ENCODE peak calls at places on chromosomes 1 and 21, in four cellular contexts. V is trophoblast cell, B is neuronal stem cell, G is mesenchymal stem cell. S is an unnamed sample.

GRCh38 chr1:62076286-62076685 is 118.4 kb upstream of the L1TD1 start:
- DNase-seq in G (peak), V (no peak), B (no peak), S (peak)

GRCh38 chr1:18874600-18874999 is 15.1 kb upstream of the TAS1R2 start:
- DNase-seq in B (no peak), V (no peak), G (no peak), S (no peak)

GRCh38 chr1:64043328-64043727 is 160.1 kb upstream of the UBE2U start:
- DNase-seq in G (no peak), B (no peak), V (no peak), S (no peak)

GRCh38 chr21:37087188-37087587 is 14.1 kb downstream of the TTC3 start:
- DNase-seq in B (no peak), G (peak), V (peak), S (peak)

GRCh38 chr1:248818505-248819374 is 7.0 kb downstream of the SH3BP5L start:
- DNase-seq in B (no peak), V (no peak), G (no peak), S (no peak)

GRCh38 chr1:77290576-77290975 is 8.8 kb downstream of the AK5 start:
- DNase-seq in B (no peak), G (peak), V (no peak), S (no peak)

GRCh38 chr1:219387211-219387610 is 213.5 kb downstream of the LYPLAL1 start:
- DNase-seq in V (no peak), G (no peak), B (no peak), S (no peak)

GRCh38 chr1:243974451-243975292 is 76.4 kb upstream of the ZBTB18 start:
- DNase-seq in B (no peak), V (peak), G (peak), S (peak)

GRCh38 chr1:88855986-88856385 is 35.4 kb downstream of the GTF2B start:
- DNase-seq in B (no peak), V (no peak), G (no peak), S (no peak)

GRCh38 chr1:24294757-24295371 is 24.3 kb upstream of the GRHL3 start:
- DNase-seq in B (no peak), V (peak), G (peak), S (no peak)

GRCh38 chr1:160779662-160780397 is 16.1 kb upstream of the LY9 start:
- DNase-seq in B (no peak), V (peak), G (peak), S (no peak)

GRCh38 chr1:94925561-94926364 is 1.1 kb downstream of the CNN3 start:
- DNase-seq in B (peak), G (peak), V (peak), S (peak)
- H2AK5ac ChIP-seq in B (peak), G (peak), V (peak), S (peak)

DNA sequence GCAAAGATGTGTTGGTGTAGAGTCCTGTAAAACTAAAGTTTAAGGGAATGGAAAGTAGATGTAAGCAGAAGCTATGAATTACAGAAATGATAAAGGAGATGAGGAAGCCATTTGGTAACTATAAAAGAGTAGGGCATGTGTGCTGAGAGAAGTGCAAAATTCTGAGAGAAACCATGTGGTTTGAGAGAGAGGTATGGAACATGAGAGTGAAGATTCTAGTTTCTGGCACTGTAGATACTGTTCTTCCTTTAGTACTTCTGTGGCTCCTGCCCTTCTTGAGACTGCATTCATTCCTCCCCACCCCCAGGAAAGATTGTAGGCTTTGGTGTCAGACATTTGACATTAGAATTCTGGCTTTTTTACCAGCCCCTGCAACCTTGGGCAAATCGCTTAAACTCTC is 15.4 kb downstream of the RALGPS2 start:
- DNase-seq in B (no peak), V (no peak), G (no peak), S (no peak)
- H2AK5ac ChIP-seq in B (no peak), V (no peak), G (no peak), S (no peak)

GRCh38 chr1:91076834-91077233 is 55.0 kb upstream of the ZNF644 start:
- DNase-seq in G (no peak), B (no peak), V (peak), S (no peak)
- H2AK5ac ChIP-seq in G (no peak), B (no peak), V (no peak), S (no peak)

DNA sequence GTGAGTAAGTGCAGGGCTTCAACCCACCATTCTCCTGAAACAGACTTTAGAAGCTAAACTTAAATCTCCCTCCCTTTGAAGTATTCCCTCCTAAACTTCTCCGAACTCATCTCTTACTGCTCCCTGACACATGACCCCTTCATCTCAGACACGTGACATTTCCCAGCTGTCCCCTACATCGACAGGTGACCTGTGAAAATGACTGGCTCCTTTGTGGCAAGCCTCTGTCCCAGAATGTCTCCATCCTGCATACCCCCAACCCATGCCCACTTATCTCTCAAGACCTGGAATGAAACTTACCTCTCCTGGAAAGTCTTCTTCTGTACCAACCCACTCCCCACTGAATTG is 4.2 kb downstream of the FMOD start:
- DNase-seq in V (no peak), B (no peak), G (no peak), S (no peak)
- H2AK5ac ChIP-seq in V (no peak), B (no peak), G (no peak), S (no peak)

S was measured in IMR-90.